ENCODE peak calls at places on chromosome 7, in seven cellular contexts. E is spleen, D is GM23338, O is vagina, S is breast epithelium, G is stomach, B is HCT116. I is an unnamed sample.

GRCh38 chr7:102021841-102022618 is 204.6 kb downstream of the CUX1 start:
- DNase-seq in S (no peak), E (peak; percentile 51), B (no peak), D (no peak), G (no peak), O (no peak), I (no peak)

GRCh38 chr7:70569335-70569819 is 562.6 kb upstream of the GALNT17 start:
- DNase-seq in S (no peak), O (no peak), D (no peak), B (no peak), E (no peak), G (no peak), I (no peak)

GRCh38 chr7:5557920-5558401 is 134.3 kb upstream of the TNRC18 start:
- DNase-seq in S (peak; percentile 59), E (peak; percentile 92), D (no peak), O (no peak), B (no peak), G (peak; percentile 73), I (peak; percentile 78)

GRCh38 chr7:116528008-116528789 is 3.4 kb downstream of the CAV1 start:
- DNase-seq in G (no peak), E (no peak), B (peak; percentile 54), O (no peak), S (no peak), D (no peak), I (peak; percentile 80)

GRCh38 chr7:105154084-105154483 is 140.1 kb downstream of the KMT2E start:
- DNase-seq in E (no peak), D (no peak), S (no peak), G (no peak), B (no peak), O (no peak), I (no peak)

GRCh38 chr7:120028636-120029035 is 244.3 kb upstream of the KCND2 start:
- DNase-seq in B (no peak), D (no peak), O (no peak), G (no peak), E (no peak), S (no peak), I (no peak)

GRCh38 chr7:130208511-130208910 is 851 bp downstream of the SSMEM1 start:
- DNase-seq in B (no peak), S (no peak), D (no peak), E (no peak), O (no peak), G (no peak), I (no peak)

GRCh38 chr7:57176928-57177635 is 44.8 kb upstream of the ZNF479 start:
- DNase-seq in O (no peak), E (peak; percentile 43), S (no peak), D (no peak), B (no peak), G (no peak), I (no peak)

GRCh38 chr7:97499204-97499603 is 232.7 kb upstream of the TAC1 start:
- DNase-seq in B (peak; percentile 29), D (peak; percentile 72), G (peak; percentile 26), S (no peak), O (no peak), E (no peak), I (no peak)

GRCh38 chr7:24834150-24834798 is 77.0 kb upstream of the GSDME start:
- DNase-seq in B (no peak), O (no peak), D (peak; percentile 11), E (peak; percentile 83), S (no peak), G (no peak), I (no peak)

GRCh38 chr7:65269150-65269856 is 104.4 kb upstream of the ZNF92 start:
- DNase-seq in S (no peak), E (no peak), G (no peak), O (no peak), B (peak; percentile 75), D (peak; percentile 99), I (no peak)

GRCh38 chr7:129896568-129897382 is 56.0 kb downstream of the UBE2H start:
- DNase-seq in O (no peak), D (no peak), S (no peak), E (no peak), B (no peak), G (no peak), I (no peak)

GRCh38 chr7:65006094-65006992 is at the start of gene ERV3-1:
- DNase-seq in B (peak; percentile 91), G (peak; percentile 96), E (peak; percentile 97), S (peak; percentile 97), D (peak; percentile 98), O (peak; percentile 97), I (peak; percentile 99)

GRCh38 chr7:36391436-36392198 is 2.0 kb downstream of the ANLN start:
- DNase-seq in S (no peak), D (no peak), O (no peak), B (no peak), E (no peak), G (no peak), I (no peak)

GRCh38 chr7:146773506-146773905 is 656.9 kb downstream of the CNTNAP2 start:
- DNase-seq in D (no peak), B (no peak), G (no peak), S (no peak), E (no peak), O (no peak), I (no peak)

GRCh38 chr7:17056491-17057142 is 174.8 kb upstream of the AGR3 start:
- DNase-seq in O (no peak), B (no peak), D (no peak), E (no peak), S (no peak), G (no peak), I (no peak)

GRCh38 chr7:130303127-130303526 is 10.2 kb downstream of the CPA4 start:
- DNase-seq in G (no peak), D (no peak), O (no peak), S (no peak), E (no peak), B (no peak), I (no peak)

GRCh38 chr7:67392596-67393438 is 396.2 kb downstream of the TYW1 start:
- DNase-seq in O (no peak), G (no peak), E (no peak), B (no peak), D (peak; percentile 93), S (no peak), I (no peak)

GRCh38 chr7:82810558-82811259 is 352.0 kb downstream of the PCLO start:
- DNase-seq in D (peak; percentile 84), S (no peak), B (peak; percentile 45), O (no peak), E (no peak), G (no peak), I (no peak)

GRCh38 chr7:46554688-46555422 is 633.8 kb upstream of the IGFBP3 start:
- DNase-seq in O (no peak), S (no peak), D (no peak), G (no peak), E (no peak), B (no peak), I (no peak)

GRCh38 chr7:33645096-33645495 is 260.2 kb upstream of the BMPER start:
- DNase-seq in G (no peak), D (no peak), O (no peak), S (no peak), B (no peak), E (no peak), I (no peak)

GRCh38 chr7:85183296-85183695 is 3.6 kb downstream of the SEMA3D start:
- DNase-seq in S (no peak), G (no peak), E (no peak), B (no peak), D (no peak), O (no peak), I (no peak)

GRCh38 chr7:102129636-102130370 is 156.9 kb upstream of the SH2B2 start:
- DNase-seq in D (no peak), B (no peak), G (no peak), E (peak; percentile 30), O (no peak), S (no peak), I (no peak)

GRCh38 chr7:5692845-5693278 is 88.6 kb downstream of the RNF216 start:
- DNase-seq in S (no peak), B (no peak), G (no peak), D (no peak), E (no peak), O (no peak), I (no peak)

GRCh38 chr7:42181566-42181965 is 55.4 kb downstream of the GLI3 start:
- DNase-seq in D (no peak), S (no peak), G (no peak), O (no peak), E (no peak), B (no peak), I (no peak)

GRCh38 chr7:142556745-142557144 is 192.5 kb upstream of the PRSS1 start:
- DNase-seq in O (no peak), B (peak; percentile 71), D (peak; percentile 59), S (peak; percentile 82), E (no peak), G (peak; percentile 38), I (no peak)
- TF ChIP-seq POLR2AphosphoS5 in O (peak; percentile 78), B (peak; percentile 55), D (no peak), S (peak; percentile 34), E (peak; percentile 8), G (peak; percentile 29), I (no peak)

GRCh38 chr7:37916673-37917660 is at the start of gene SFRP4:
- DNase-seq in D (peak; percentile 84), G (no peak), E (peak; percentile 78), S (no peak), O (no peak), B (peak; percentile 34), I (peak; percentile 61)
- H3K27me3 ChIP-seq in D (peaks cover 69% of the 10 kb centered on the region), G (peaks cover 61% of the 10 kb centered on the region), E (no peaks in the 10 kb centered on the region), S (peaks cover 12% of the 10 kb centered on the region), O (no peaks in the 10 kb centered on the region), B (peaks cover 3% of the 10 kb centered on the region), I (peaks cover 26% of the 10 kb centered on the region)

DNA sequence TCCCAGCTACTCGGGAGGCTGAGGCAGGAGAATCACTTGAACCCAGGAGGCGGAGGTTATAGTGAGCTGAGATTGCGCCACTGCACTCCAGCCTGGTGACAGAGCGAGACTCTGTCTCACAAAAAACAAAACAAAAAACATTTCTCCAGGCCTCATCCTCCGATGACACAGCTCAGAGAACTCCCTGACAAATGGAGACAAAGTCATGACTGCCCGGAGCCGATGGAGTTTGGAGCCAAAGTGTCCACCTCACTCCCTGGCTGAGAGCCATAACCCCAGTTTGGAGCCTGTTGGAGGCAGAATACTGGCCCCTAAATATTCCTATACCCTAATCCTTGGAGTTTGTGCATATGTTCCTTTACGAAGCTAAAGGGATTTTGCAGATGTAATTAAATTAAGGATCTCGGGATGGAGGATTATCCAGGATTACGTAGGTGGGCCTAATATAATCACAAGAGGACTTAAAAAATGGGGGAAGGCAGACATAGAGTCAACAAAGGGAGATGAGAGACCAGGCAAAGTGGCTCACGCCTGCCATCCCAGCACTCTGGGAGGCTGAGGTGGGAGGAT is 22.7 kb downstream of the SSC4D start:
- DNase-seq in D (no peak), O (no peak), E (no peak), S (no peak), G (no peak), B (no peak), I (no peak)
- H3K4me3 ChIP-seq in D (no peak overlapping the region), O (no peak overlapping the region), E (no peak overlapping the region), S (no peak overlapping the region), G (no peak overlapping the region), B (no peak overlapping the region), I (no peak overlapping the region)

DNA sequence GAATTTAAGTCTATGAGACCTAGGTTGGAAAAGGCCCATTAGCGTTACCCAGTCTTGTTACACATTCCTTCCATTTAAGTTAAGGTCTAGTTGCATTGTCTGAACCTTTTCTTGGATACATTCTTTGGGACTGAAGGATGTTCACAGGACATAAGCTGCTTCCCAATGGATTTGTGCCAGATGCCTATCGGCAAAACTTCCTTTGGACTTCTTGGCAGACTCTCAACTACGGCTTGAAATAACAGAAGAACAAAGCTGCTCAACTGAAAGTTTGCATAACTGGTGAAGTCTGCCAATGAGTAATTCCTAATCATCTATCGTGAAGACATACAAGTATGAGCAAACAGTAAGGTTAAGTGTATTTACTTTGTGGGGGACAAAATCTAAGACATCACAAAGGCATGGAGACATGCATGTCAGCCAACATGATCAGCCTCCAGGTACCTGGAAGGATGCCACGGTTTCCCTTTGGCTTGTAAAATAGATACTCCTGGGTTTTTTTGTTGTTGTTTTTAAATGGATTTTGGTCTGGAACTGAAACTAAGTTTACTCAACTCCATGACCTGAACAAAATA is 35.4 kb downstream of the MALSU1 start:
- DNase-seq in G (peak; percentile 77), B (peak; percentile 91), S (peak; percentile 68), D (no peak), O (no peak), E (no peak), I (no peak)
- TF ChIP-seq POLR2AphosphoS5 in G (peak; percentile 93), B (peak; percentile 69), S (no peak), D (no peak), O (peak; percentile 39), E (no peak), I (peak; percentile 31)